ENCODE peak calls at places on chromosomes 5 and 9, in four cellular contexts. K is fibroblast of lung, R is AG09319, E is HFFc6. T is an unnamed sample.

GRCh38 chr9:90773593-90773992 is 28.0 kb upstream of the SYK start:
- DNase-seq in K (no peak), R (no peak), E (no peak), T (no peak)

GRCh38 chr9:93093449-93094293 is 2.3 kb upstream of the CARD19 start:
- DNase-seq in R (no peak), K (no peak), E (no peak), T (no peak)

GRCh38 chr5:35186749-35187148 is 43.5 kb downstream of the PRLR start:
- DNase-seq in R (no peak), K (no peak), E (no peak), T (no peak)

GRCh38 chr9:105241356-105242043 is 3.0 kb upstream of the SLC44A1 start:
- DNase-seq in E (no peak), R (no peak), K (peak), T (peak)

GRCh38 chr9:114799925-114800324 is 5.9 kb downstream of the TNFSF15 start:
- DNase-seq in K (no peak), E (no peak), R (no peak), T (no peak)

GRCh38 chr9:27351438-27351837 is 54.5 kb upstream of the EQTN start:
- DNase-seq in R (no peak), K (no peak), E (no peak), T (peak)

GRCh38 chr5:96933764-96934163 is 2.1 kb upstream of the LNPEP start:
- DNase-seq in R (no peak), E (no peak), K (no peak), T (no peak)

GRCh38 chr5:1512541-1513291 is 11.0 kb downstream of the LPCAT1 start:
- DNase-seq in R (no peak), K (no peak), E (no peak), T (no peak)

GRCh38 chr9:21968331-21969010 is 25.7 kb downstream of the CDKN2A start:
- DNase-seq in R (no peak), K (no peak), E (no peak), T (no peak)

GRCh38 chr5:180216646-180217171 is 7.7 kb upstream of the RASGEF1C start:
- DNase-seq in E (no peak), K (no peak), R (no peak), T (no peak)

GRCh38 chr5:122941737-122942136 is 94.8 kb downstream of the PPIC start:
- DNase-seq in K (no peak), R (no peak), E (no peak), T (no peak)

GRCh38 chr5:95113489-95113888 is 171.4 kb downstream of the MCTP1 start:
- DNase-seq in E (peak), R (no peak), K (peak), T (peak)

GRCh38 chr5:82806513-82806912 is 270.7 kb downstream of the TMEM167A start:
- DNase-seq in K (peak), R (no peak), E (no peak), T (peak)

GRCh38 chr9:110426052-110426709 is 88.5 kb upstream of the TXNDC8 start:
- DNase-seq in E (peak), R (no peak), K (peak), T (peak)

GRCh38 chr5:172713113-172713808 is 57.7 kb downstream of the DUSP1 start:
- DNase-seq in E (no peak), R (no peak), K (no peak), T (peak)

GRCh38 chr5:38500861-38501260 is 55.6 kb downstream of the LIFR start:
- DNase-seq in R (no peak), K (peak), E (peak), T (peak)

GRCh38 chr5:126054593-126055347 is 368.4 kb upstream of the GRAMD2B start:
- DNase-seq in R (no peak), K (peak), E (no peak), T (no peak)

GRCh38 chr9:98365227-98365669 is 109.8 kb upstream of the TBC1D2 start:
- DNase-seq in E (peak), K (peak), R (no peak), T (peak)

GRCh38 chr9:32378993-32379729 is 5.3 kb upstream of the ACO1 start:
- DNase-seq in R (peak), E (peak), K (peak), T (peak)

GRCh38 chr5:176965633-176966032 is 40.9 kb downstream of the UIMC1 start:
- DNase-seq in R (no peak), K (no peak), E (no peak), T (no peak)

GRCh38 chr5:151041577-151042268 is 21.3 kb downstream of the GPX3 start:
- DNase-seq in R (no peak), K (no peak), E (no peak), T (no peak)

GRCh38 chr9:128254362-128254761 is 21.4 kb downstream of the GOLGA2 start:
- DNase-seq in K (no peak), E (no peak), R (no peak), T (no peak)

GRCh38 chr5:123875444-123876264 is 363.7 kb downstream of the CSNK1G3 start:
- DNase-seq in K (no peak), R (no peak), E (no peak), T (no peak)

GRCh38 chr9:132244582-132245455 is 83.0 kb downstream of the NTNG2 start:
- DNase-seq in K (no peak), R (no peak), E (no peak), T (peak)

GRCh38 chr9:136527721-136528710 is 17.8 kb downstream of the NOTCH1 start:
- DNase-seq in E (no peak), R (no peak), K (no peak), T (no peak)

GRCh38 chr5:25646421-25647341 is 1001.9 kb upstream of the CDH10 start:
- DNase-seq in K (no peak), E (no peak), R (no peak), T (no peak)

GRCh38 chr5:39256472-39256871 is 37.1 kb upstream of the FYB1 start:
- DNase-seq in K (peak), E (peak), R (peak), T (peak)

GRCh38 chr5:64637837-64638443 is 52.4 kb upstream of the SHISAL2B start:
- DNase-seq in K (peak), E (no peak), R (no peak), T (no peak)

GRCh38 chr9:75239176-75239575 is 150.9 kb downstream of the OSTF1 start:
- DNase-seq in R (peak), E (peak), K (peak), T (peak)

GRCh38 chr5:152437861-152438260 is 32.8 kb upstream of the NMUR2 start:
- DNase-seq in R (no peak), K (no peak), E (no peak), T (no peak)

GRCh38 chr5:138873886-138874200 is 1.3 kb downstream of the LRRTM2 start:
- DNase-seq in K (no peak), R (no peak), E (no peak), T (no peak)

GRCh38 chr5:102545175-102545574 is 46.4 kb upstream of the SLCO6A1 start:
- DNase-seq in R (no peak), E (no peak), K (no peak), T (peak)
- TF ChIP-seq CTCF in R (no peak), E (peak), K (peak), T (peak)

GRCh38 chr5:33381243-33381642 is 59.5 kb upstream of the TARS1 start:
- DNase-seq in R (no peak), E (no peak), K (no peak), T (no peak)

GRCh38 chr5:33375900-33376299 is 64.9 kb upstream of the TARS1 start:
- DNase-seq in E (no peak), K (no peak), R (no peak), T (no peak)

DNA sequence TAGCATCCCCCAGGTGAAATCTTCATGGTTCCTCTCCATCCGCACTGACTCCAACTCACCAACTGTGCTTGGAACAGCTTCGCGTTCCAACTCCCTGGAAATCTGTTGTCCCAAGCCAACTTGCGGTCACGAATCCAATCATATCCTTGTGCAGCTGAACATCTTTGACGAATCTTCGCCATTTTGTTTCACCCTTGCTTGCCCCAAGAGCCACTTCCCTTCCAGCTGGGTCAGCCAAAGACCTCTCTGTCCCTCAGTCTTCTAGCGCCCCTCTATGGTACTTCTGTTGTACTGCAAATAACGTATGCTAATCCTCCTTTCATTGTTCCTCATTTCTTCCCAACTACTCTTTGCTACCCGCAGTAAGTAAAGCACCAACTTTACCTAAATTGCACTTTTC is 61.0 kb upstream of the TARS1 start:
- DNase-seq in E (no peak), K (no peak), R (no peak), T (peak)
- TF ChIP-seq CTCF in E (peak), K (peak), R (peak), T (peak)

DNA sequence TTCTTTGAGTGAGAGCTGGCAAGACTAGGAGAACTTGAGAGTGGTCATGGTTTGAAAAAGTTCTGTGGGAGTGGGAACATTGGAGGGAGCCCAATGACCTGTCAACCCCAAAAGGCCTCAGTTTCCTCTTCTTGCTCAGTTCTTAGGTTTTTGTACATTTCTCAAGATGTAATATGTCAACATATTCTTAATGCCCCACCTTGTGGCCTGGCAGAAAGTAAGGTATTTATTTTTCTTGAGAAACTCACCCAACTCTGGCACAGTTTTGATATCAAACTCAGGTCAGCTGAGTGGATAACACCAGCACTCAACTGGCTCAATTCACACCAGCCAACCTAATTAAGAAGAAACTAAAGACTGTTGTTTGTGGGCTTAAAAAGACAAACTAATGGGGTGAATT is 123.0 kb upstream of the SLC27A6 start:
- DNase-seq in R (no peak), K (peak), E (no peak), T (peak)
- TF ChIP-seq CTCF in R (peak), K (no peak), E (peak), T (peak)

GRCh38 chr9:36486454-36486932 is 86.2 kb upstream of the MELK start:
- DNase-seq in K (peak), R (no peak), E (no peak), T (peak)

GRCh38 chr9:36489453-36489852 is 83.2 kb upstream of the MELK start:
- DNase-seq in E (no peak), K (no peak), R (no peak), T (no peak)

GRCh38 chr9:36488322-36488838 is 84.3 kb upstream of the MELK start:
- DNase-seq in K (no peak), R (no peak), E (no peak), T (no peak)

GRCh38 chr9:36486933-36487481 is 85.7 kb upstream of the MELK start:
- DNase-seq in K (peak), R (no peak), E (no peak), T (peak)

DNA sequence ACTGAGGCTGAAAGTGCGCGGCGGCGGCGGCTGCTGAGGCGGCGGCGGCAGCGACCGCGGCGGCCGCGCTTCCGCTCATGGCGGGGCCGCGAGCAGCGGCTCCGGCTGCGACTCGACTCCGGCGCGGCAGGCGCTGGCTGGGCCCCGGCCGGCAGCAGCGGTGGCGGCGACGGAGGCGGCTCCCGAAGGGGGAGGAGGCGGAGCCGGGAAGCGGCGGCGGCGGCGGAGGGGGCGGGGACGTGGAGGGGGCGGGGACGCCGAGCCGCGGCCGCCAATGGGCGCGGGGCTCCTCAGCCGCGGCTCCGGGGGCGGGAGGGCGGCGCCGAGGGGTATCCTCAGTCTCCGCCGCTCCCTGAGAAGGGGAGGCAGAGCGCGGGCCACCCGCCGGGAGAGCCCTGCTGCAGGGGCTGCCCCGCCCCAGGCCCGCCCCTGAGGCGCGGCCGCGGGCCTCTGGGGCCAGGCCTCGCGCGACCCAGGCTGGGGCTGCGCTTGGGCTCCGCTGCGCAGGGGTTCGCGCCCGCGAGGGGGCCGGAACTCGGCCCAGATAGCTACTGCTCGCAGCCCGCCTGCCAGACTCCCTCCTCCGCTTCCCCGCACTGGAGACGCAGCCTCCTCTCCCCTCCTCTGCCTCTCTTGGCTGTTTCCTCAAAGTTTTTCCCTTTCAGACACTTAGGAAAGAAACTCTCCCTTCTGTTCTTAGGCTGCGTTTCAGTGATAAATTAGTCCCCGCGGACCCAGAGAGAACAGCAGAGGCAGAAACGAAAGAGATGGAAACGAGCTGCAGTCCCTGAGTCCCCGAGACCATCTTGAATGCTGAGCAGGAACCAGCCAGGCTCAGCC is 85.0 kb upstream of the MELK start:
- DNase-seq in E (peak), K (peak), R (peak), T (peak)
- TF ChIP-seq CTCF in E (peak), K (no peak), R (no peak), T (no peak)

DNA sequence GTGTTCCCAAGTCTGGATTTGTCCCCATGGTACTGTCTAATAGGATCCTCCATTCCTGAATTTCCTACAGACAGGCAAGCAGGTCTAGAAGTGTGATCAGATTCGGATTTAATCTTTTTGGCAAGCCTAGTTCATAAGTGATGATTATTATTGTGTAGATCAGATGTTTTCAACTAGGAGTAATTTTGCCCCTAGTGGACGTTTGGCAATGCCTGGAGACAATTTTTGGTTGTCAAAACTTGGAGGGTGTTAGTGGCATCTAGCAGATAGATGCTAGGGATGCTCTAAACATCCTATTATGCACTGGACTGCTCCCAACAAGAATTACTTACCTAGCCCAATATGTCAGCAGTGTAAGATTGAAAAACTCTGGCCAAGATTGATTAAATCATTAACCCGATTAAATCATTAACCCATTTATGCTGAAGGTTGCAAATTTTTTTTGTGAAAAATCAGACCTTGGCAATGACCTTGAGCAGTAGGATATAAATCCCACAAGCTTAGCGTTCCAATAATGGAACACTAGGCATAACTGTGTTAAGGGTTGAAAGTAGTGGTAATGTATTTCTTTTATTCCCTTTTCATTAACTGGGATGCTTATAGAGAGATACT is 28.2 kb downstream of the TCERG1 start:
- DNase-seq in K (no peak), E (no peak), R (no peak), T (peak)
- TF ChIP-seq CTCF in K (no peak), E (peak), R (peak), T (peak)

GRCh38 chr5:107364443-107365096 is 306.2 kb downstream of the EFNA5 start:
- DNase-seq in E (no peak), R (no peak), K (no peak), T (no peak)

GRCh38 chr5:107365355-107366109 is 305.2 kb downstream of the EFNA5 start:
- DNase-seq in K (peak), E (no peak), R (no peak), T (peak)

GRCh38 chr5:107361945-107362344 is 308.8 kb downstream of the EFNA5 start:
- DNase-seq in E (no peak), K (no peak), R (peak), T (peak)

GRCh38 chr5:107359033-107359915 is 311.5 kb downstream of the EFNA5 start:
- DNase-seq in E (no peak), K (peak), R (peak), T (peak)

GRCh38 chr5:107359916-107360234 is 310.9 kb downstream of the EFNA5 start:
- DNase-seq in R (no peak), E (no peak), K (no peak), T (no peak)
- TF ChIP-seq CTCF in R (no peak), E (no peak), K (no peak), T (no peak)

GRCh38 chr5:14946813-14947640 is 75.4 kb upstream of the ANKH start:
- DNase-seq in R (no peak), E (no peak), K (no peak), T (peak)
- TF ChIP-seq CTCF in R (peak), E (peak), K (no peak), T (peak)

DNA sequence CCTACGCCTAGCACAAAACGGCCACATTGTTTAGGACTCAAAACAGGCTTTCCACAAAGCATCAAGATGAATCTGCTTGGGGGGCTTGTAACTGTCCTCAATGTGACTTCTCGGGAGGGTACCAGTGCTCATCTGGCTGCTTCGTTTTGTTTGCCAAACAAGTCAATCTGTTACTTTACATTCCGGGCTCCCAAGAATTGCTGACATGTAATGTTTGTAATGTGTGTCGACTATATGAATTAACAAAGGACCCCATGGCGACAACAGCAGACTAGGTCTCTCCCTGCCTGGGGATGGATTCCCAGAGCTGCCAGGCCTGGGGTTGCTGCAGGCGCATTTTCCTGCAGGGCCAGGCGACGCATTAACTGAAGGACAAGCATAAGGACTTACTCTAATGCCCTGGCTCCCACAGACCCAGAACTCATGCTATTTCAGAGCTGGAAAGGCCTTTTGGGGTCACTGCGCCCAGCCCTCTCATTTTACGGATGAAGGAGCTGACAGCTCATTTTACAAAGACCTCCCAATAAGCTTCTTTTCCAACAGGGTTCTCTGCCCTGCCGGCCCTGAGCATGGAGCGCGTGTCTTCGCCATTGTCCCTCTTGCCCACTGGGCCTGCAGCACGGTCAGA is 214.8 kb downstream of the TTLL11 start:
- DNase-seq in E (no peak), K (no peak), R (no peak), T (no peak)
- TF ChIP-seq CTCF in E (no peak), K (no peak), R (no peak), T (no peak)

GRCh38 chr9:69153707-69154521 is 20.2 kb upstream of the TJP2 start:
- DNase-seq in E (no peak), K (no peak), R (no peak), T (no peak)

GRCh38 chr9:69158471-69158870 is 15.6 kb upstream of the TJP2 start:
- DNase-seq in E (no peak), K (no peak), R (no peak), T (no peak)

GRCh38 chr9:69155341-69156030 is 18.6 kb upstream of the TJP2 start:
- DNase-seq in K (no peak), R (no peak), E (no peak), T (no peak)

DNA sequence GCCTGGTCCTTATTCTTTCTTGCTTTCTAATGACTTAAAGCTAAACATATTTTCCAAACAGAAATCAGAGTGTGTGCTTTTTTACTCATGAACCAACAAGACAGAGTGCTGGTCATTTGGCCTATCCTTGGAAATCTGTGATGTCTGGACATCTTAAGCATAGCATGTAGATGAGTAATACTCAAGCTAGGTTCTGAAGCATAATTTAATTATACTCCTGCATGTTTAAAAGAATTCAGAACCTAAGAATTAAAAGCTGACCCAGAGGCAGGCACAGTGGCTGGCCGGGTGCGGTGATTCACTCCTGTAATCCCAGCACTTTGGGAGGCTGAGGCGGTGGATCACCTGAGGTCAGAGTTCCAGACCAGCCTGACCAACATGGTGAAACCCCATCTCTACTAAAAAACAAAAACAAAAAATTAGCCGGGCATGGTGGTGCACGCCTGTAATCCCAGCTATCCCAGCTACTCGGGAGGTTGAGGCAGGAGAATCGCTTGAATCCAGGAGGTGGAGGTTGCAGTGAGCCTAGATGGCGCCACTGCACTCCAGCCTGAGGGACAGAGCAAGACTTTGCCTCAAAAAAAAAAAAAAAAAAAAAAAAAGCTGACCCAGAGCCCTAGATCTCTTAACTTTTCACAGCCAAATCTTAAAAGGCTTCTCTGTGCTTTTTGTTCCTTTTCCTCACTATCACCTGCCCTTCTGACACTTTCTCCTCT is 16.2 kb upstream of the TJP2 start:
- DNase-seq in E (peak), R (no peak), K (peak), T (peak)
- TF ChIP-seq CTCF in E (peak), R (peak), K (peak), T (peak)